ENCODE peak calls at places on chromosomes 6 and 20, in six cellular contexts. O is H1, R is GM12891, C is HepG2, D is K562, Z is GM12878. F is an unnamed sample.

GRCh38 chr6:123022980-123023379 is 26.9 kb downstream of the CLVS2 start:
- DNase-seq in Z (no peak), R (no peak), D (no peak), C (no peak), O (no peak), F (no peak)

GRCh38 chr20:61998343-61999121 is 67.1 kb downstream of the TAF4 start:
- DNase-seq in R (no peak), Z (no peak), O (no peak), D (no peak), C (no peak), F (no peak)

GRCh38 chr6:10406556-10406955 is 8.3 kb downstream of the TFAP2A start:
- DNase-seq in Z (no peak), R (no peak), D (no peak), O (no peak), C (no peak), F (no peak)

GRCh38 chr6:97586344-97586743 is 303.3 kb upstream of the MMS22L start:
- DNase-seq in R (no peak), Z (no peak), D (no peak), O (no peak), C (peak), F (no peak)

GRCh38 chr6:14228571-14228970 is 111.0 kb downstream of the CD83 start:
- DNase-seq in O (no peak), Z (no peak), D (no peak), C (no peak), R (no peak), F (no peak)

GRCh38 chr20:63915471-63915870 is 20.5 kb downstream of the DNAJC5 start:
- DNase-seq in D (no peak), C (no peak), R (no peak), O (no peak), Z (no peak), F (no peak)

GRCh38 chr20:54212226-54212625 is 4.3 kb downstream of the PFDN4 start:
- DNase-seq in R (no peak), Z (no peak), O (no peak), D (no peak), C (no peak), F (no peak)

GRCh38 chr20:47300071-47300470 is 56.4 kb downstream of the ZMYND8 start:
- DNase-seq in Z (no peak), O (no peak), D (no peak), R (no peak), C (no peak), F (no peak)

GRCh38 chr20:20814685-20815084 is 102.2 kb upstream of the RALGAPA2 start:
- DNase-seq in D (no peak), R (no peak), Z (no peak), O (peak), C (peak), F (no peak)

GRCh38 chr6:20291764-20292227 is 79.5 kb upstream of the MBOAT1 start:
- DNase-seq in D (peak), Z (peak), C (peak), O (peak), R (peak), F (peak)

GRCh38 chr6:5497896-5498578 is 236.7 kb downstream of the FARS2 start:
- DNase-seq in R (no peak), Z (no peak), C (no peak), O (no peak), D (no peak), F (no peak)

GRCh38 chr6:110897433-110897832 is 22.8 kb downstream of the AMD1 start:
- DNase-seq in R (no peak), D (peak), Z (no peak), O (no peak), C (no peak), F (no peak)

GRCh38 chr20:34165246-34165645 is 53.2 kb upstream of the EIF2S2 start:
- DNase-seq in Z (no peak), O (no peak), C (no peak), D (no peak), R (no peak), F (no peak)

GRCh38 chr6:54094837-54095236 is 16.4 kb upstream of the MLIP start:
- DNase-seq in R (no peak), C (no peak), D (no peak), O (no peak), Z (no peak), F (no peak)

GRCh38 chr20:34522969-34523871 is 7.0 kb downstream of the DYNLRB1 start:
- DNase-seq in O (no peak), D (peak), Z (no peak), C (peak), R (peak), F (peak)

DNA sequence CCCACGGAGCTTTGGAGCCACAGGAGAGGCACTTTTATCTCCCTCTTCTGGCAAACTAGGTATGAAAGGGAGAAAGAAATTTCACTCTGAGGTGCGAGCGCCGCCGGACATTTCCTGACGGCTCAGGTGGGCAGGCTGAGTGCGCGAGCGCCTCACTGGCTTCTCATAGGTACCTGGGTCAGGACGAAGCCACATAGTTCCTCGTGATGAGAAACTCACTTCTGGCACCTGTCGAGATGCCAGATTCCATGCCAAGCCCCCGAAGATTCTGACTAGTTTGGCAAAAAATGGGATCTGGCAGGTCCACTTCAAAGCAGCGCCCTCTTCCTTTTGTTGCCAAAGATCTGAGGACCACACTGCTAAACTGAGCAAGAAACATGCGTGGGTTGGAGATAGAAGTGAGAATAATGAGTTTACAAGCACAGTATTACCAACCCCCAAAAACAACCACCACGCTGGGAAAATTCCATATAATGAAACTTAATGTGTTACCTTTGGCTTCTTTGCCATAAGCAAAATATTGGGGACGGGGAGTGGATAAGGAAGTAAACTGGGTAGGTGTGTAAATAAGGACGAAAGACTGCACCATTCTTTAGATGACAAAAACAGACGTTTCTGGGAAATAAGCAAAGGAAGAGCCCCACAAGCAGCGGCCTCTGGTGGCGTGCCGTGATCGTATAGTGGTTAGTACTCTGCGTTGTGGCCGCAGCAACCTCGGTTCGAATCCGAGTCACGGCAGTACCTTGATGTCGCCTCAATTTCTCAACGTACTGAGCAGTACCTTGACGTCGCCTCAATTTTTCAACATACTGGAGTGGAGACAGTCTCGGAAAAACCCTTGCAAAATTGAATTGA is 89.8 kb upstream of the PRSS16 start:
- DNase-seq in Z (peak), D (peak), C (peak), O (no peak), R (no peak), F (no peak)
- TF ChIP-seq POLR2A in Z (no peak), D (peak), C (no peak), O (no peak), R (no peak), F (no peak)

GRCh38 chr6:148021715-148022114 is 320.9 kb upstream of the SASH1 start:
- DNase-seq in Z (no peak), C (no peak), O (no peak), D (no peak), R (no peak), F (no peak)

GRCh38 chr6:148027201-148027600 is 315.4 kb upstream of the SASH1 start:
- DNase-seq in C (no peak), D (no peak), Z (no peak), O (no peak), R (no peak), F (no peak)
- TF ChIP-seq TAF1 in C (no peak), D (no peak), Z (no peak), O (no peak), R (no peak), F (no peak)

GRCh38 chr6:108156180-108156937 is 9.5 kb upstream of the NR2E1 start:
- DNase-seq in Z (no peak), R (no peak), O (no peak), D (no peak), C (peak), F (no peak)
- TF ChIP-seq POLR2AphosphoS5 in Z (no peak), R (no peak), O (no peak), D (no peak), C (no peak), F (no peak)

GRCh38 chr6:151842816-151843215 is 35.3 kb downstream of the ESR1 start:
- DNase-seq in R (no peak), D (no peak), O (no peak), C (no peak), Z (no peak), F (no peak)

GRCh38 chr6:151850479-151850878 is 43.0 kb downstream of the ESR1 start:
- DNase-seq in R (no peak), O (no peak), C (no peak), D (no peak), Z (no peak), F (no peak)

DNA sequence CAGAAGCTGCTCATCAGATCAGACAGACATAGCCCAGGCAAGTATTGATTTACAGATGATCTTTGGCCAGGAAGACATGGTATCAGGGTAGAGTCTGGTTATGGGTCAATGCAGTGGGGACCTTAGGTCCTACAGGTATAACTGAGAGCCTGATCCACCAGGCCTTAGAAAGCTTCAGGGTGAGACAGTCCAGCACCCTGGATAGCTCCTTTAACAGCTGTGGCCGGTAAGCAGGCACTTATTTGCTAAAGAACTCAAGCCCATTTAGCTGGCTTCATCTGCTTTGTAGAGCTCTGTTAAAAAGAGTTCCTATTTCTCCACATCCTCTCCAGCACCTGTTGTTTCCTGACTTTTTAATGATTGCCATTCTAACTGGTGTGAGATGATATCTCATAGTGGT is 39.6 kb downstream of the ESR1 start:
- DNase-seq in R (no peak), C (peak), O (no peak), D (peak), Z (no peak), F (no peak)
- TF ChIP-seq POLR2A in R (no peak), C (no peak), O (no peak), D (no peak), Z (no peak), F (no peak)

F was measured in GM12892.